ENCODE peak calls at places on chromosomes 12 and 14, in seven cellular contexts. S, O, N, X, L, G and M are unnamed samples.

GRCh38 chr14:34041220-34041619 is 90.3 kb upstream of the EGLN3 start:
- DNase-seq in N (no peak), G (no peak), S (no peak), O (no peak), L (no peak), X (no peak), M (no peak)

GRCh38 chr12:111529424-111530368 is 69.4 kb downstream of the ATXN2 start:
- DNase-seq in L (peak), X (peak), S (peak), O (no peak), N (peak), G (no peak), M (no peak)

GRCh38 chr12:89880695-89881350 is 172.2 kb upstream of the ATP2B1 start:
- DNase-seq in S (no peak), X (no peak), N (no peak), L (peak), G (no peak), O (no peak), M (no peak)

GRCh38 chr12:6925543-6926279 is 2.0 kb upstream of the ATN1 start:
- DNase-seq in L (no peak), N (peak), O (no peak), X (peak), S (peak), G (peak), M (peak)

GRCh38 chr12:31031951-31032335 is 41.7 kb upstream of the DDX11 start:
- DNase-seq in X (no peak), S (no peak), N (peak), G (no peak), L (no peak), O (no peak), M (no peak)

GRCh38 chr12:75212072-75212471 is 2.4 kb upstream of the KCNC2 start:
- DNase-seq in N (no peak), L (no peak), S (no peak), O (no peak), G (no peak), X (no peak), M (no peak)

GRCh38 chr14:59305836-59306555 is 117.5 kb downstream of the DAAM1 start:
- DNase-seq in X (no peak), L (no peak), O (no peak), S (peak), N (no peak), G (no peak), M (no peak)

GRCh38 chr12:11949738-11950403 is 120.9 kb upstream of the BCL2L14 start:
- DNase-seq in N (no peak), O (no peak), X (no peak), G (no peak), L (no peak), S (no peak), M (no peak)

GRCh38 chr12:87661770-87662402 is 367.3 kb downstream of the C12orf50 start:
- DNase-seq in L (no peak), O (no peak), X (no peak), N (no peak), S (no peak), G (no peak), M (no peak)

GRCh38 chr14:90981658-90982057 is 78.8 kb downstream of the RPS6KA5 start:
- DNase-seq in X (no peak), N (no peak), L (no peak), G (no peak), O (no peak), S (no peak), M (no peak)

GRCh38 chr14:90971687-90972086 is 88.8 kb downstream of the RPS6KA5 start:
- DNase-seq in S (no peak), X (no peak), O (no peak), N (no peak), G (no peak), L (no peak), M (no peak)

GRCh38 chr14:90979451-90979850 is 81.0 kb downstream of the RPS6KA5 start:
- DNase-seq in G (no peak), S (no peak), L (no peak), O (no peak), N (no peak), X (no peak), M (no peak)

GRCh38 chr14:90970167-90970600 is 90.3 kb downstream of the RPS6KA5 start:
- DNase-seq in X (no peak), O (no peak), L (no peak), S (peak), N (no peak), G (no peak), M (no peak)

DNA sequence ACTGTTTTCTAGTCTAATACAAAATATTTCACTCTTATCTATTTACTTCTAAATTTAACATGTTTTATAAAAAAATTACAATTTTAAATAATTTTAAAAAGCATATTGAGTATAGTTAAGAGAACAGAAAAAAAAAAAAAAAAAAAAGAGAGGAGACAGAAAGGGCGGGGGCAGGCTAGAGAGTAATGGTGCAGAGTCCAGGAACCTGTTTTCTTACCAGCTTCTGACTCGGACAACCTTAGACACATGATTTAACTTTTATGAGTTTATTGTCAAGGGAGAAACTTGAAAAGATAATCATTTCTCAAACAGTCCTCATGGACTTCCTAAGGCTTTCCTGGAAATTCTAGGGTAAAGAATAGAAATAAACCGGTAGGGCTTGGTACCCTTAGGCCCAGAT is 84.4 kb downstream of the RPS6KA5 start:
- DNase-seq in G (no peak), S (no peak), N (no peak), L (no peak), X (no peak), O (no peak), M (no peak)
- H3K27ac ChIP-seq in G (no peak), S (no peak), N (no peak), L (no peak), X (no peak), O (no peak), M (no peak)

GRCh38 chr12:53975019-53975815 is 463 bp upstream of the HOTAIR start:
- DNase-seq in S (no peak), N (peak), L (no peak), O (no peak), G (no peak), X (no peak), M (no peak)
- H3K27ac ChIP-seq in S (no peak), N (no peak), L (no peak), O (no peak), G (peak), X (peak), M (no peak)

GRCh38 chr12:38316391-38317129 is at the start of gene ALG10B:
- DNase-seq in O (peak), G (peak), L (peak), X (peak), S (peak), N (peak), M (peak)
- H3K27ac ChIP-seq in O (peak), G (peak), L (peak), X (peak), S (peak), N (peak), M (peak)

GRCh38 chr12:21825924-21826548 is 51.5 kb upstream of the KCNJ8 start:
- DNase-seq in S (no peak), L (no peak), O (no peak), X (no peak), N (no peak), G (no peak), M (no peak)

GRCh38 chr12:21827135-21827534 is 52.6 kb upstream of the KCNJ8 start:
- DNase-seq in O (no peak), G (no peak), X (no peak), N (no peak), S (no peak), L (no peak), M (no peak)

GRCh38 chr12:21828779-21829178 is 54.3 kb upstream of the KCNJ8 start:
- DNase-seq in N (no peak), S (no peak), X (no peak), O (no peak), G (peak), L (no peak), M (no peak)

GRCh38 chr12:21826549-21826940 is 52.0 kb upstream of the KCNJ8 start:
- DNase-seq in G (no peak), N (no peak), X (no peak), S (no peak), L (no peak), O (no peak), M (no peak)

GRCh38 chr12:21828111-21828775 is 53.7 kb upstream of the KCNJ8 start:
- DNase-seq in X (no peak), S (no peak), G (peak), L (no peak), N (no peak), O (no peak), M (no peak)
- H3K27ac ChIP-seq in X (no peak), S (no peak), G (peak), L (no peak), N (no peak), O (no peak), M (peak)

DNA sequence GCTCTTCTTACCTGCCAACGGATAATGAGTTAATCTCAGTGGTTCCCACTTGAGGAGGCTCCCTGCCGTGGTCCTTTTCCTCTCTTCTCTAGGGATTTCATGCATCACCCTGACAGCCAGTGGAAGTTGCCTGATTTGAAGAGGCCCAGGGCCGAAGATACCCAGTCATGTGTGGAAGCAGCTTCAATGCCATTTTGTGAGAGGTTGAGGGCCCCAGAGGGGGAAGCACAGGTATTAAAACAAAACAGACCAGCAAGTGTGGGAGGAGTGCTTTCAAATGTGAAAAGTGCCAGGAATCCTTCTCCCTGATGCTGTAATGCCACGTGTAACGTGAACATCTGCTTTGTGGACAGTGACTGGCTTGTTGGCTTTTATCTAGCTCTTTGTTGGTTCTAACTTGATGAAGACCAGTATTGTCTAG is 1.5 kb downstream of the TCP11L2 start:
- DNase-seq in S (no peak), N (peak), O (no peak), G (no peak), L (no peak), X (no peak), M (no peak)
- H3K27ac ChIP-seq in S (no peak), N (no peak), O (no peak), G (peak), L (peak), X (no peak), M (peak)

GRCh38 chr12:20604408-20604807 is 90.7 kb upstream of the SLCO1C1 start:
- DNase-seq in S (no peak), N (no peak), G (no peak), X (no peak), O (no peak), L (no peak), M (no peak)

GRCh38 chr12:20599757-20600156 is 95.4 kb upstream of the SLCO1C1 start:
- DNase-seq in G (no peak), O (no peak), N (no peak), S (no peak), X (no peak), L (no peak), M (no peak)

GRCh38 chr12:20596036-20596435 is 99.1 kb upstream of the SLCO1C1 start:
- DNase-seq in L (no peak), S (no peak), G (no peak), N (no peak), X (no peak), O (no peak), M (no peak)

GRCh38 chr12:20602671-20603402 is 92.3 kb upstream of the SLCO1C1 start:
- DNase-seq in O (no peak), N (no peak), G (no peak), L (no peak), S (peak), X (peak), M (no peak)

DNA sequence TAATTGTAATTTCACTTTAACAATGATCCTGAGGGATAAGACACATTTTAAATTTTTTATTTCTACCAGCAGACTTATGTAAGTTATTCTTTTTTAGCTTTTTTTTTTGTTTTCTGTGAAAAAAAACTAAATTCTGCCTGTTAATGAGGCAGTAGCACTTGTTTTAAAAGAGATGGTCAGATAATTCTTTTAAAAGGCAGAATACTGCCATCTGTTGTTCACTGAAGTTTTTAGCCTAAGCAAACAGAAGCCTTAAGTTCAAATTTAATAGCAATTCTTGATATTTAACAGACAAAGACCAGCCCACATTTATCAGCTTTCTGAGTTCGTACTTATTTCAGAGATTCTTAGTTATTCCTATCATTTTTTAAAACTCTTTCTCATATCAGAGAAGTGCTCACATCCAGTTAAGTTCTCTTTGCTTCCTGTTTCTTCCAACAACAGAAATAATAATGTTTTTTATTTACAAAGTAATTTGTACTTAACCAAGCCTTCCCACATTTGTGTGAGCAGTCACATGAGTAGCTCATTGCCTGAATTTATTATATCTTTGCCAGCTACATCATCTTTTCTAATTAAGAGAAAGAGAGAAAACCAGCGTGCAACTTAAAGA is 93.4 kb upstream of the SLCO1C1 start:
- DNase-seq in S (peak), G (no peak), O (no peak), L (no peak), X (peak), N (no peak), M (no peak)
- H3K27ac ChIP-seq in S (no peak), G (peak), O (peak), L (no peak), X (peak), N (no peak), M (no peak)

GRCh38 chr12:109115404-109115757 is 1.0 kb upstream of the ACACB start:
- DNase-seq in L (no peak), O (no peak), G (no peak), N (no peak), X (no peak), S (no peak), M (no peak)
- H3K27ac ChIP-seq in L (no peak), O (no peak), G (no peak), N (no peak), X (no peak), S (no peak), M (peak)